ENCODE peak calls at places on chromosomes 7 and 10, in ten cellular contexts. W is brain microvascular endothelial cell; C is hepatocyte; E is CD8-positive, alpha-beta memory T cell; V is GM23338; F is CD4-positive, alpha-beta memory T cell; M is bronchial epithelial cell; T is body of pancreas; R is IMR-90; B is PC-9. N is an unnamed sample. For H3K36me3, the result is how much of the 10 kb centered on the place peaks cover.

GRCh38 chr7:39536926-39537325 is 29.3 kb upstream of the YAE1 start:
- DNase-seq in W (no peak), C (no peak), E (no peak), V (no peak), F (no peak), M (no peak), T (no peak), R (no peak), B (no peak), N (no peak)

GRCh38 chr7:147419001-147419400 is 1171.6 kb upstream of the C7orf33 start:
- DNase-seq in W (no peak), C (no peak), E (no peak), V (no peak), F (no peak), M (no peak), T (no peak), R (peak), B (no peak), N (peak)

GRCh38 chr10:93386496-93387369 is 95.4 kb downstream of the MYOF start:
- DNase-seq in W (peak), C (no peak), E (no peak), V (no peak), F (no peak), M (no peak), T (no peak), R (no peak), B (no peak), N (no peak)

GRCh38 chr10:122054046-122055025 is 65.4 kb downstream of the TACC2 start:
- DNase-seq in W (peak), C (peak), E (no peak), V (peak), F (no peak), M (peak), T (peak), R (peak), B (peak), N (peak)

GRCh38 chr10:49679480-49679893 is at the start of gene C10orf53:
- DNase-seq in W (peak), C (peak), E (no peak), V (peak), F (no peak), M (peak), T (peak), R (peak), B (no peak), N (peak)

GRCh38 chr10:72320676-72321247 is 34.0 kb downstream of the DNAJB12 start:
- DNase-seq in W (peak), C (peak), E (peak), V (peak), F (no peak), M (peak), T (peak), R (peak), B (peak), N (peak)

GRCh38 chr10:83522881-83523386 is 616.4 kb upstream of the GHITM start:
- DNase-seq in W (peak), C (peak), E (no peak), V (no peak), F (no peak), M (no peak), T (no peak), R (no peak), B (no peak), N (no peak)

GRCh38 chr7:153886506-153887391 is 165.4 kb upstream of the DPP6 start:
- DNase-seq in W (no peak), C (peak), E (no peak), V (no peak), F (no peak), M (no peak), T (peak), R (no peak), B (no peak), N (peak)

GRCh38 chr10:48464871-48465736 is 139.8 kb downstream of the ARHGAP22 start:
- DNase-seq in W (no peak), C (no peak), E (no peak), V (peak), F (no peak), M (peak), T (peak), R (no peak), B (no peak), N (peak)

GRCh38 chr10:114172241-114172640 is 1.8 kb downstream of the CCDC186 start:
- DNase-seq in W (no peak), C (peak), E (no peak), V (no peak), F (no peak), M (peak), T (no peak), R (peak), B (no peak), N (no peak)

GRCh38 chr7:153641202-153641601 is 411.0 kb upstream of the DPP6 start:
- DNase-seq in W (no peak), C (no peak), E (no peak), V (no peak), F (no peak), M (no peak), T (peak), R (no peak), B (no peak), N (no peak)

GRCh38 chr10:16440396-16441105 is 3.7 kb downstream of the PTER start:
- DNase-seq in W (no peak), C (peak), E (no peak), V (no peak), F (no peak), M (peak), T (peak), R (no peak), B (peak), N (no peak)

GRCh38 chr7:76997381-76998262 is 34.5 kb downstream of the SPDYE17 start:
- DNase-seq in W (no peak), C (peak), E (no peak), V (no peak), F (no peak), M (no peak), T (no peak), R (no peak), B (no peak), N (peak)

GRCh38 chr10:50637003-50637579 is 13.3 kb upstream of the SGMS1 start:
- DNase-seq in W (no peak), C (no peak), E (no peak), V (no peak), F (peak), M (no peak), T (no peak), R (peak), B (no peak), N (no peak)

GRCh38 chr10:103215601-103216000 is 22.5 kb upstream of the NT5C2 start:
- DNase-seq in W (no peak), C (no peak), E (no peak), V (no peak), F (no peak), M (no peak), T (no peak), R (no peak), B (no peak), N (no peak)

GRCh38 chr10:113073549-113074189 is 123.6 kb downstream of the TCF7L2 start:
- DNase-seq in W (peak), C (peak), E (no peak), V (peak), F (no peak), M (peak), T (peak), R (peak), B (peak), N (peak)

GRCh38 chr10:110372656-110373055 is 67.9 kb upstream of the SMNDC1 start:
- DNase-seq in W (no peak), C (no peak), E (no peak), V (no peak), F (no peak), M (peak), T (no peak), R (no peak), B (peak), N (no peak)

GRCh38 chr10:133199488-133199885 is 30.5 kb upstream of the UTF1 start:
- DNase-seq in W (no peak), C (no peak), E (no peak), V (no peak), F (no peak), M (no peak), T (no peak), R (no peak), B (no peak), N (no peak)

GRCh38 chr10:68327889-68328786 is 3.7 kb upstream of the HNRNPH3 start:
- DNase-seq in W (peak), C (peak), E (no peak), V (peak), F (no peak), M (peak), T (no peak), R (peak), B (no peak), N (peak)

GRCh38 chr10:12699258-12699700 is 302.2 kb downstream of the CCDC3 start:
- DNase-seq in W (no peak), C (peak), E (no peak), V (no peak), F (no peak), M (peak), T (peak), R (no peak), B (no peak), N (no peak)

GRCh38 chr10:114548662-114549061 is 109.4 kb downstream of the ABLIM1 start:
- DNase-seq in W (peak), C (peak), E (no peak), V (peak), F (no peak), M (peak), T (peak), R (peak), B (no peak), N (peak)

GRCh38 chr7:80240265-80241025 is 105.8 kb downstream of the GNAI1 start:
- DNase-seq in W (no peak), C (no peak), E (no peak), V (no peak), F (no peak), M (peak), T (no peak), R (peak), B (no peak), N (no peak)

GRCh38 chr10:31157125-31157983 is 125.7 kb upstream of the ZNF438 start:
- DNase-seq in W (no peak), C (peak), E (no peak), V (no peak), F (no peak), M (no peak), T (no peak), R (peak), B (no peak), N (no peak)

GRCh38 chr10:124721295-124722052 is 22.7 kb downstream of the FAM53B start:
- DNase-seq in W (no peak), C (no peak), E (no peak), V (no peak), F (no peak), M (peak), T (peak), R (no peak), B (no peak), N (no peak)

GRCh38 chr10:79386637-79387465 is 39.6 kb downstream of the PPIF start:
- DNase-seq in W (no peak), C (no peak), E (no peak), V (no peak), F (no peak), M (no peak), T (peak), R (no peak), B (no peak), N (peak)

GRCh38 chr7:39360766-39361165 is 205.4 kb upstream of the YAE1 start:
- DNase-seq in W (no peak), C (no peak), E (no peak), V (no peak), F (no peak), M (no peak), T (no peak), R (no peak), B (no peak), N (no peak)

GRCh38 chr10:31101123-31101522 is 69.5 kb upstream of the ZNF438 start:
- DNase-seq in W (peak), C (peak), E (no peak), V (no peak), F (no peak), M (peak), T (no peak), R (peak), B (peak), N (no peak)

GRCh38 chr7:52249741-52250140 is 785.7 kb upstream of the POM121L12 start:
- DNase-seq in W (no peak), C (no peak), E (no peak), V (no peak), F (no peak), M (no peak), T (no peak), R (no peak), B (no peak), N (no peak)

GRCh38 chr7:158759245-158759614 is 54.6 kb upstream of the NCAPG2 start:
- DNase-seq in W (no peak), C (no peak), E (no peak), V (no peak), F (no peak), M (no peak), T (no peak), R (no peak), B (no peak), N (no peak)

GRCh38 chr7:106768324-106768751 is 96.7 kb upstream of the PIK3CG start:
- DNase-seq in W (no peak), C (no peak), E (no peak), V (no peak), F (peak), M (no peak), T (no peak), R (no peak), B (no peak), N (no peak)

GRCh38 chr10:43867667-43868361 is 219.1 kb upstream of the ZNF32 start:
- DNase-seq in W (peak), C (no peak), E (no peak), V (no peak), F (no peak), M (no peak), T (no peak), R (peak), B (no peak), N (no peak)

GRCh38 chr7:75038508-75038907 is 35.1 kb downstream of the RCC1L start:
- DNase-seq in W (no peak), C (no peak), E (no peak), V (peak), F (no peak), M (no peak), T (no peak), R (no peak), B (no peak), N (peak)

DNA sequence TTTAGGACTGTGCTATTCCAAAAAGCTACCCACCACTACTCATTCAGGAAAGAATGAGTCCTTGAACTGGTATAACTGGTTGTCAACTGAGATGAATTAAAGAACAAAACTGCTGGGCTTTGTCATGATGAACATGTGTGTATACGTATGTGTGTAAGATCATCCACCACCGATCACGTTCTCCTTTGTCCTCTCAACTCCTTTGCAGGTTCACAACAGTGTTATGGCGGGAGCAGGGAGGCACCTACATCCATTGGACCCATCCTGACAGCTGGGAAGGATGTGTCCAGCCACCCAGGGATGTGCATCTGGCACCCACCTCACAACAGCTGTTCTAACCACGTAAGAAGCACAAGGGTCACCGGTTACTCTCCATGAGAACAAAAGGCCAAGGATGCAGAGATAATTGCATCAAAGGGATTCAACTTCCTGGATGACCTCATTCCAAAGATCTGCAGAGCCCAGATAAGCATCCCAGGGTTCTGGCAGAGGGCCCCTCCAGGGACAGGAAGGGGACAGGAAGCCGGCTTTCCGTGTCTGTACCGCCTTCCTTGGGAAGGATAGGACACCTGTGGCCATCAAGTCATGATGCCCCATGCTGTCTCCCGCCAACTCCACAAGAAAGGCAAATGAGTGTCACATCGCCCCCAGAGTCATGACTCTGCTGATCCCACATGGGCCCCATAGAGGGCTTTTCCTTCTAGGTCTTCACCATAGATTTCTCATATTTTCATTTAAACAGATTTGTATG is 66.1 kb downstream of the STEAP1B start:
- DNase-seq in W (peak), C (no peak), E (no peak), V (peak), F (no peak), M (peak), T (no peak), R (peak), B (peak), N (no peak)
- H3K4me3 ChIP-seq in W (no peak), C (no peak), E (no peak), V (no peak), F (no peak), M (no peak), T (no peak), R (no peak), B (peak), N (no peak)

GRCh38 chr7:130421685-130422084 is 19.1 kb downstream of the CEP41 start:
- DNase-seq in W (no peak), C (no peak), E (no peak), V (no peak), F (no peak), M (no peak), T (no peak), R (peak), B (no peak), N (no peak)
- H3K36me3 ChIP-seq in W (under half), C (under half), E (under half), V (under half), F (under half), M (under half), T (under half), R (under half), B (under half), N (under half)

DNA sequence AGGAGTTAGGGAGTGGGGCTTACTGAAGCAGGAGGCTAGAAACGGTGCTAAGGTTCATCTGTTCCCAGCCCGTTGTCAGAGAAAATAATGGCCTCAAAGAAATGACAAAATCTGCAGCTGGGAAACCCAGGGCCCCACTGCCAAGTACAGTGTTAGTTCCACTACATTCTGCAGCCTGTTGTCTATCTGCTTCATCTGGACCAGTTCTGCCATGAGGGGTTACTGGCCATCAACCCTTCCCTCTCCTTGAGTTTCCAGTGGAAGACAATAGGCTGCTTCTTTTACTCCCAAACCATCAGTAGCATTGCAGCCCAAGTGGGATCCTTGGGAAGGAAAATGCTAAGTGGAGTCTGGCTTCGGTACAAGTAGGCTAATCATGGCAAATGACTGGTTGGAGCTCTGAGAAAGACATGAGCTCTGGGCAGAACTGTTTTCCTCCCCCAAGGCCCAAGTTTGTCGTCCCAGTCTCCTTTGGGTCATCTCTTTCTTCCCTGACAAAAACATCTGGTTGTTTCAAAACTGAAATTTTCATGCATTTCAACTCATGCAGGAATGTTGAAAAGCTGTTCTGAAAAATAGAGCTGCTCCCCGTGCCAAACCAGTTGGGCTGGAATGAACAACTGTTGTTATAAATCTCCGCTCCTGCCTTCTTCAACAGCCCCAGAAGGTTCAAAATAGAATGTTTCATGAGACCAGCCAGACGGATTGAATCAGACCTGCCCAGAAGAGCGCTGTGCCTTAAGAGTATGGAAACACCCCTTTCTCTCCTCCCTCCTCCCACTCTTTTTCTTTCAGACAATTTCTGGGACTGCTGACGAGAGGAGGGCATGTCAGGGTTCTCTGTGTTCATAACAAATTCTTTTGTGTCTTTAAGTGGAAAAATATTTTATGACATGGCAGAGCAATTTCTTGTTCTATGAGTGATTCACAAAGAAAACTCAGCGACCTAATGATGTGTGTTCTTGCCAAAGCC is 116.6 kb downstream of the RAB18 start:
- DNase-seq in W (peak), C (peak), E (no peak), V (no peak), F (no peak), M (peak), T (no peak), R (peak), B (no peak), N (no peak)
- H3K4me3 ChIP-seq in W (no peak), C (no peak), E (no peak), V (no peak), F (no peak), M (no peak), T (no peak), R (peak), B (no peak), N (no peak)

GRCh38 chr10:105102977-105103376 is 461.9 kb downstream of the SORCS3 start:
- DNase-seq in W (no peak), C (no peak), E (no peak), V (peak), F (no peak), M (no peak), T (no peak), R (no peak), B (no peak), N (no peak)
- H3K36me3 ChIP-seq in W (under half), C (under half), E (under half), V (under half), F (under half), M (under half), T (under half), R (under half), B (under half), N (under half)